ENCODE peak calls at places on chromosomes 5 and 9, in ten cellular contexts. R is astrocyte, H is prostate gland, D is psoas muscle, L is Panc1, M is pancreas, P is coronary artery, T is fibroblast of mammary gland, O is heart right ventricle, Z is tibial nerve. X is an unnamed sample.

GRCh38 chr5:107254214-107254901 is 416.4 kb downstream of the EFNA5 start:
- DNase-seq in H (no peak), D (no peak), Z (no peak), M (no peak), T (no peak), R (no peak), O (no peak), P (no peak), L (no peak), X (no peak)

GRCh38 chr9:114850871-114851270 is 45.0 kb upstream of the TNFSF15 start:
- DNase-seq in D (no peak), R (peak; percentile 29), T (peak; percentile 68), Z (no peak), H (no peak), M (no peak), P (no peak), L (no peak), O (no peak), X (no peak)

GRCh38 chr9:129835860-129836223 is 584 bp downstream of the USP20 start:
- DNase-seq in L (no peak), P (no peak), R (peak; percentile 25), D (no peak), Z (no peak), T (peak; percentile 25), M (no peak), H (no peak), O (no peak), X (no peak)

GRCh38 chr5:136811551-136811950 is 446.2 kb upstream of the TRPC7 start:
- DNase-seq in O (no peak), R (peak; percentile 93), H (no peak), L (peak; percentile 80), T (peak; percentile 93), Z (no peak), D (peak; percentile 19), P (no peak), M (no peak), X (peak; percentile 52)

GRCh38 chr5:31408814-31409213 is 123.1 kb downstream of the DROSHA start:
- DNase-seq in L (no peak), H (peak; percentile 8), M (no peak), D (no peak), Z (no peak), P (no peak), R (peak; percentile 75), O (no peak), T (peak; percentile 82), X (peak; percentile 39)

GRCh38 chr5:10310073-10310779 is 2.5 kb upstream of the CMBL start:
- DNase-seq in L (no peak), Z (no peak), R (peak; percentile 48), D (no peak), T (peak; percentile 50), H (peak; percentile 39), O (no peak), P (no peak), M (peak; percentile 79), X (no peak)

GRCh38 chr9:84860423-84861115 is 191.0 kb downstream of the NTRK2 start:
- DNase-seq in D (no peak), T (peak; percentile 16), H (no peak), O (no peak), L (no peak), Z (no peak), R (peak; percentile 74), P (no peak), M (no peak), X (no peak)

GRCh38 chr9:109248133-109248581 is 72.7 kb downstream of the EPB41L4B start:
- DNase-seq in D (no peak), P (no peak), Z (no peak), H (no peak), R (no peak), T (peak; percentile 15), O (no peak), M (peak; percentile 86), L (no peak), X (no peak)

GRCh38 chr9:134049772-134050588 is 17.8 kb downstream of the BRD3 start:
- DNase-seq in P (no peak), T (no peak), L (no peak), M (no peak), O (peak; percentile 6), R (no peak), H (no peak), D (peak; percentile 5), Z (no peak), X (peak; percentile 28)

GRCh38 chr5:135456238-135457099 is 4.3 kb upstream of the TIFAB start:
- DNase-seq in R (peak; percentile 88), O (no peak), L (no peak), D (peak; percentile 63), T (peak; percentile 84), P (no peak), M (no peak), Z (no peak), H (no peak), X (no peak)

GRCh38 chr9:31103836-31104235 is 1280.6 kb upstream of the ACO1 start:
- DNase-seq in L (no peak), H (no peak), P (no peak), R (peak; percentile 31), T (no peak), O (no peak), D (no peak), Z (no peak), M (no peak), X (no peak)

GRCh38 chr5:141431286-141431685 is 979 bp downstream of the PCDHGA12 start:
- DNase-seq in R (peak; percentile 34), Z (no peak), L (no peak), H (no peak), P (no peak), M (no peak), T (peak; percentile 52), D (no peak), O (no peak), X (no peak)

GRCh38 chr5:141430332-141431113 is at the start of gene PCDHGA12:
- DNase-seq in O (no peak), T (peak; percentile 96), H (no peak), L (no peak), M (no peak), D (peak; percentile 69), R (peak; percentile 77), P (no peak), Z (no peak), X (peak; percentile 56)

GRCh38 chr5:141422742-141423291 is 2.0 kb downstream of the PCDHGA11 start:
- DNase-seq in H (no peak), O (no peak), R (no peak), M (no peak), Z (no peak), D (no peak), P (no peak), L (no peak), T (no peak), X (no peak)

DNA sequence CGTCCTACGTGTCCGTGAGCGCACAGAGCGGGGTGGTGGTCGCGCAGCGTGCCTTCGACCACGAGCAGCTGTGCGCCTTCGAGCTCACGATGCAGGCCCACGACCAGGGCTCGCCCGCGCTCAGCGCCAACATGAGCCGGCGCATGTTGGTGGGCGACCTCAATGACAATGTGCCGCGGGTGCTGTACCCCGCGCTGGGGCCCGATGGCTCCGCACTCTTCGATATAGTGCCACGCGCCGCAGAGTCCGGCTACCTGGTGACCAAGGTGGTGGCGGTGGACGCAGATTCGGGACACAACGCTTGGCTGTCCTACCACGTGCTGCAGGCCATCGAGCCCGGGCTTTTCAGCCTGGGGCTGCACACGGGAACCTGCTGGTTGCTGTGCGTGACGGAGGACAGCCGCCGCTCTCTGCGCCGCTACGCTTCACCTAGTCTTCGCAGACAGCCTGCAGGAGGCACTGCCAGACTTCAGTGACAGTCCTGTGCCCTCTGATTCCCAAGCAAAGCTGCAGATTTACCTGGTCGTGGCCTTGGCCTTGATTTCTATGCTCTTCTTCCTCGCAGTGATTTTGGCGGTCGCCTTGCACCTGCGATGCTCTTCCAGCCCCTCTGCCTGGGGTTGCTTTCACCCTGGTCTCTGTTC is 2.4 kb upstream of the PCDHGA12 start:
- DNase-seq in Z (no peak), H (no peak), T (no peak), M (no peak), P (no peak), L (no peak), D (no peak), O (no peak), R (no peak), X (no peak)
- TF ChIP-seq CTCF in Z (no peak), H (no peak), T (no peak), M (no peak), P (no peak), L (no peak), D (no peak), O (no peak), R (no peak), X (no peak)

DNA sequence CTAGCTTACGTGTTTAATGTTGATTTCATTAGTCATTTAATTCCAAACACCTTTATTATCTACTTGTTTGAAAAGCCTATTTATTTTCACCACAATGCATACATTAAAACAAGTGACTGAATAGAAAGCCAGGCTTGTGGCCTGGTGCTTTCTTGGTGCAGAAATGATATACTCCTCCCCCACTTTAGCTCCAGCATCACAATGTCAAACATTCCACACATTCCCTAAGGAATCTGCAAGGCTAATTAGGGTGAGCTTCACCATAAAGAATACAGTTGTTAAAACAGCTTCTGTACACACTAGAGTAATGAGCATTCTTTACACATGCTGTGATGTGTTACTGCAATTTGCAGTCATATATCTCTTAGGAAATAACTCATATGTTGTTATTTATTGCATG is 705.8 kb downstream of the CETN3 start:
- DNase-seq in H (no peak), Z (no peak), D (no peak), P (no peak), L (peak; percentile 32), T (no peak), R (peak; percentile 76), M (no peak), O (no peak), X (no peak)
- H3K4me3 ChIP-seq in H (no peak overlapping the region), Z (no peak overlapping the region), D (no peak overlapping the region), P (no peak overlapping the region), L (no peak overlapping the region), T (no peak overlapping the region), R (no peak overlapping the region), M (no peak overlapping the region), O (no peak overlapping the region), X (no peak overlapping the region)

GRCh38 chr9:92728831-92729734 is 35.5 kb downstream of the BICD2 start:
- DNase-seq in O (no peak), H (no peak), T (peak; percentile 19), P (no peak), M (no peak), Z (no peak), R (no peak), D (no peak), L (no peak), X (peak; percentile 60)
- TF ChIP-seq CTCF in O (peak; percentile 53), H (no peak), T (peak; percentile 29), P (no peak), M (no peak), Z (peak; percentile 9), R (no peak), D (peak; percentile 65), L (peak; percentile 75), X (peak; percentile 40)

DNA sequence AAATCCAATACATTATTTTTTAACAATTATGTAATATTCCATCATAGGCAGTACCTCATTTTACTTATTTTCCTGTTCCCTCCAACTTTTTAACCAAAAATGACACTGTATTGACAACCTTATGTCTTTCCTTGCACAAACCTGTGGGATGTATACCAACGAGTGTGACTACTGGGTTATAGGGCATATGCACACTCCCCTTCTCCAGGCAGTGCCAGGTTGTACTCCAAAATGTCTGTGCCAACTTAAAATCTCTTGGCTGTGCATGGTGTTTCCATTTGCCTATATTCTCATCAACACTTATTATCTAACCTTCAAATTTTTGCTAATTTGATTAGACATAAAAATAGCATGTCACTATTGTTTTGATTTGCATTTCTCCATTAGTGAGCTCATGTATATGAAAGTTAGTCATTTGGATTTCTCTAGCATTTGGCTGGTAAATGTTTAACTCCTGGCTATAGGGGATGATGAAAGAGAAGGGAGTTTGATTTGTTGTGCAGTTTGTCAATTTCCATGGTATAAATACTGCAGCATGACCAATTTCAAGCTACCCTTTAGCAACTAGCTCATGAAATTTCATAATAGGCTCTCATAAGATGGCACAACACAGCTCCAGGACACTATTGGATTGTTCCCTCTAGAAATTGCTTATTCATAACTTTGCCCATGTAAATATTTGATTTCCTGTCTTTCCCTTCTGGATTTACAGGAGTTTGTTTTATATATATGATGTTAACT is 129.9 kb downstream of the BAAT start:
- DNase-seq in P (no peak), T (no peak), D (no peak), R (no peak), O (no peak), M (no peak), Z (no peak), L (no peak), H (no peak), X (no peak)
- H3K4me3 ChIP-seq in P (no peak overlapping the region), T (no peak overlapping the region), D (no peak overlapping the region), R (no peak overlapping the region), O (no peak overlapping the region), M (no peak overlapping the region), Z (no peak overlapping the region), L (no peak overlapping the region), H (no peak overlapping the region), X (no peak overlapping the region)